ENCODE peak calls at places on chromosome 3, in nine cellular contexts. C is transverse colon, G is stomach, V is esophagus muscularis mucosa, O is SK-N-SH, M is sigmoid colon, U is A549, J is K562, Q is tibial nerve. R is an unnamed sample.

GRCh38 chr3:45911496-45912226 is 25.3 kb downstream of the CCR9 start:
- DNase-seq in O (no peak), M (no peak), Q (no peak), J (no peak), V (no peak), G (no peak), U (no peak), C (no peak), R (no peak)

GRCh38 chr3:79369306-79369705 is 398.5 kb downstream of the ROBO1 start:
- DNase-seq in J (no peak), V (no peak), Q (no peak), O (no peak), M (no peak), G (no peak), U (no peak), C (no peak), R (no peak)

GRCh38 chr3:155895379-155895900 is 25.0 kb downstream of the GMPS start:
- DNase-seq in C (no peak), V (no peak), U (no peak), Q (no peak), M (no peak), O (no peak), G (no peak), J (no peak), R (no peak)

GRCh38 chr3:129277829-129278271 is 820 bp upstream of the HMCES start:
- DNase-seq in U (no peak), Q (no peak), C (peak; percentile 19), M (no peak), V (no peak), J (peak; percentile 15), G (no peak), O (peak; percentile 47), R (peak; percentile 36)

GRCh38 chr3:162492446-162493081 is 996.0 kb downstream of the OTOL1 start:
- DNase-seq in J (no peak), U (peak; percentile 3), C (no peak), Q (no peak), O (no peak), M (no peak), V (no peak), G (no peak), R (no peak)

GRCh38 chr3:144556392-144556791 is 584.8 kb downstream of the DIPK2A start:
- DNase-seq in V (no peak), J (peak; percentile 5), Q (no peak), M (no peak), O (no peak), G (no peak), C (no peak), U (peak; percentile 3), R (no peak)

GRCh38 chr3:68256635-68257034 is 602.2 kb upstream of the SUCLG2 start:
- DNase-seq in G (no peak), O (peak; percentile 8), Q (no peak), V (no peak), U (no peak), M (no peak), J (no peak), C (no peak), R (no peak)

GRCh38 chr3:50478051-50478450 is 25.4 kb downstream of the CACNA2D2 start:
- DNase-seq in O (no peak), U (no peak), J (no peak), G (no peak), Q (no peak), C (no peak), M (no peak), V (no peak), R (no peak)

GRCh38 chr3:150545419-150546225 is 674 bp downstream of the SERP1 start:
- DNase-seq in J (peak; percentile 27), Q (peak; percentile 21), C (peak; percentile 48), V (peak; percentile 93), U (no peak), M (peak; percentile 81), G (peak; percentile 50), O (no peak), R (no peak)

GRCh38 chr3:72818915-72819314 is 29.3 kb downstream of the SHQ1 start:
- DNase-seq in M (no peak), C (no peak), Q (no peak), U (no peak), G (no peak), O (no peak), J (no peak), V (no peak), R (peak; percentile 28)

GRCh38 chr3:105835606-105836005 is 33.2 kb downstream of the CBLB start:
- DNase-seq in C (no peak), G (no peak), O (no peak), J (no peak), V (no peak), U (no peak), Q (no peak), M (no peak), R (no peak)

GRCh38 chr3:115710799-115711198 is 87.5 kb downstream of the GAP43 start:
- DNase-seq in J (no peak), V (no peak), C (no peak), G (no peak), U (no peak), O (no peak), M (no peak), Q (no peak), R (no peak)

GRCh38 chr3:158452324-158452723 is 118.7 kb upstream of the MLF1 start:
- DNase-seq in C (no peak), U (no peak), V (no peak), M (no peak), Q (no peak), O (no peak), G (no peak), J (no peak), R (no peak)

GRCh38 chr3:146469206-146470017 is at the start of gene PLSCR2:
- DNase-seq in M (peak; percentile 85), U (peak; percentile 71), O (peak; percentile 40), C (peak; percentile 83), Q (peak; percentile 51), V (no peak), G (peak; percentile 84), J (peak; percentile 88), R (peak; percentile 59)

GRCh38 chr3:58383904-58384303 is 49.7 kb downstream of the PDHB start:
- DNase-seq in C (no peak), M (no peak), G (no peak), J (no peak), O (no peak), Q (no peak), V (no peak), U (no peak), R (no peak)

GRCh38 chr3:139670196-139670595 is 7.6 kb downstream of the NMNAT3 start:
- DNase-seq in G (no peak), M (no peak), V (no peak), Q (no peak), O (peak; percentile 59), U (no peak), C (no peak), J (no peak), R (no peak)

GRCh38 chr3:60086811-60087210 is 1037.0 kb upstream of the CFAP20DC start:
- DNase-seq in G (no peak), U (no peak), V (no peak), J (peak; percentile 35), Q (no peak), O (no peak), M (no peak), C (no peak), R (no peak)

GRCh38 chr3:16600771-16601538 is 4.3 kb downstream of the DAZL start:
- DNase-seq in U (peak; percentile 44), C (peak; percentile 83), G (peak; percentile 89), M (peak; percentile 89), Q (peak; percentile 75), J (peak; percentile 62), V (no peak), O (peak; percentile 67), R (peak; percentile 87)

GRCh38 chr3:143240921-143241320 is 121.3 kb downstream of the CHST2 start:
- DNase-seq in J (no peak), G (no peak), V (no peak), O (no peak), M (no peak), C (no peak), U (no peak), Q (no peak), R (no peak)

DNA sequence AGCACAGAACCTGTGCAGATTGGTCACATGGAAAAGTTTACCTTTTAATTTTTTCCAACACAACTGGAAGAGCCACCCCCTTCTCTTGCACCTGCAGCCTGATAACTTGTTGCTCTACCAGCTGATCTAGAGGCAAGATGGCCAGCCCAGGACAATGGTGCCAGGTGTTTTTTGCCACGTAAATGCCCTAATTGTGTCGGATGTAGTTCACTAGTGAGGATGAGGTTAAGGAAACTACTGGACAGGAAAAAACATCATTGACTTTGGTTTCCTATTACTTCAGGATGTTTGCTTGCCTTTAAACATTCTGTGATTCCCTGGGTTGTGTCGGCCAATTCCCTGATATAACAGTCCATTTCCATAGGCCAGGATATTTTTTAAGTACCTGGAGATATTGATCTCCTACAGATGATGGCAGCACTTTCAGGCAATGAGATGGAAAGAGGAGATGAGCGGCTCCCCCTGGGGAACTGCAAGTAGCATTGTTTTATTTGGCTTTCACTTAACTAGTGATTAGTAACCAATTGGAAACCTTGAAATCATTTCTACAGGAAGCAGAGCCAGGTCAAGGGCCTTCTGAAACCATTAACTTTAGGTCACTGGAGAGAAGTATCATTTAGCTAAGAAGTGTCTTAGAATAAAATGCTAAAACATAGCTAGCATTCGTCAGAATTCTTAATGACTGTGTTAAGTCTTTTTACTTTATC is 72.5 kb downstream of the OSBPL10 start:
- DNase-seq in M (no peak), C (no peak), Q (no peak), O (no peak), J (no peak), G (no peak), U (peak; percentile 14), V (no peak), R (no peak)
- TF ChIP-seq CTCF in M (no peak), C (no peak), Q (no peak), O (no peak), J (no peak), G (no peak), U (peak; percentile 10), V (no peak), R (no peak)

GRCh38 chr3:165464736-165465135 is 268.6 kb upstream of the SLITRK3 start:
- DNase-seq in O (no peak), M (no peak), V (no peak), G (no peak), J (no peak), C (no peak), Q (no peak), U (no peak), R (no peak)
- TF ChIP-seq EP300 in O (no peak), M (no peak), V (no peak), G (no peak), J (no peak), C (no peak), Q (no peak), U (no peak), R (no peak)

GRCh38 chr3:98612587-98612986 is 19.2 kb upstream of the CPOX start:
- DNase-seq in O (no peak), C (peak; percentile 11), J (no peak), G (no peak), U (no peak), M (no peak), Q (no peak), V (no peak), R (no peak)
- TF ChIP-seq CTCF in O (no peak), C (no peak), J (no peak), G (no peak), U (no peak), M (no peak), Q (no peak), V (no peak), R (no peak)

DNA sequence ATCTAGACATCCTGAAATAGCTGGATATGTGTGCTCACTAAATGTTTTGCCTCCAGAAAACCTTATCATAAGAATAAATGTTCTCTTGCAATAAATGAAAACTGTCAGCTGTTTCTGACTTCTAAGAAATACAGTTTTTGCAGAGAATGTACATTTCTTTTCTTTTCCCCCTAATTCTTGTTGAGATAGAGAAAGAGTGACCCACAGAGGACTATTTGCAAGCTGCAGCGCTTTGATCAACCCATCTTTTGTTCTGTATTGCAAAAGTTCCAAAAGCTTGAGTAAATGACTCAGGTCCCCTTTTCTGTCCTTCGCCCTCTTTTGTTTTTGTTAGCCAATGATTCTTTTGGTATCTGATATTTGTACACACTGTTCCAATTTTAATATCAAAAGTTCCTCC is 141.9 kb downstream of the BBX start:
- DNase-seq in Q (no peak), V (no peak), C (no peak), M (no peak), G (no peak), J (no peak), O (no peak), U (no peak), R (no peak)
- TF ChIP-seq EP300 in Q (no peak), V (no peak), C (no peak), M (no peak), G (no peak), J (no peak), O (no peak), U (no peak), R (no peak)